ENCODE peak calls at places on chromosomes 6 and 20, in four cellular contexts. G is neuronal stem cell, C is kidney, Q is MM.1S. R is an unnamed sample. For H3K4me1, the result is how much of the 10 kb centered on the place peaks cover.

GRCh38 chr6:45148278-45148677 is 179.9 kb upstream of the RUNX2 start:
- DNase-seq in G (no peak), C (no peak), Q (no peak), R (no peak)

GRCh38 chr6:110999634-111000270 is 17.9 kb downstream of the RPF2 start:
- DNase-seq in C (no peak), Q (no peak), G (no peak), R (no peak)

GRCh38 chr6:124226396-124226795 is 422.7 kb downstream of the NKAIN2 start:
- DNase-seq in Q (no peak), G (no peak), C (no peak), R (no peak)

GRCh38 chr20:25247100-25247665 is 702 bp upstream of the PYGB start:
- DNase-seq in C (peak), Q (peak), G (peak), R (peak)

GRCh38 chr6:170124836-170125235 is 166.0 kb downstream of the DLL1 start:
- DNase-seq in Q (no peak), C (peak), G (no peak), R (peak)

GRCh38 chr6:83853178-83853967 is at the start of gene RIPPLY2:
- DNase-seq in C (peak), Q (no peak), G (peak), R (peak)

GRCh38 chr20:51578145-51578459 is 35.6 kb upstream of the NFATC2 start:
- DNase-seq in C (no peak), G (no peak), Q (no peak), R (no peak)

GRCh38 chr6:119147101-119148053 is 68.9 kb upstream of the FAM184A start:
- DNase-seq in G (no peak), Q (peak), C (no peak), R (no peak)

GRCh38 chr20:35264755-35265154 is 13.2 kb downstream of the MMP24OS start:
- DNase-seq in C (no peak), G (no peak), Q (no peak), R (peak)

GRCh38 chr20:3510110-3510509 is 39.3 kb downstream of the ATRN start:
- DNase-seq in Q (no peak), C (no peak), G (no peak), R (no peak)

GRCh38 chr6:28980137-28980796 is 24.8 kb downstream of the ZNF311 start:
- DNase-seq in Q (no peak), G (no peak), C (no peak), R (no peak)

GRCh38 chr20:48823960-48824497 is 3.8 kb downstream of the PREX1 start:
- DNase-seq in C (no peak), Q (no peak), G (no peak), R (no peak)

GRCh38 chr6:165854061-165854862 is 191.2 kb upstream of the PDE10A start:
- DNase-seq in Q (no peak), C (no peak), G (no peak), R (peak)

GRCh38 chr6:56833127-56833791 is 121.6 kb upstream of the BEND6 start:
- DNase-seq in C (no peak), Q (peak), G (no peak), R (no peak)

GRCh38 chr6:70124882-70125535 is 177.9 kb downstream of the COL9A1 start:
- DNase-seq in C (no peak), G (no peak), Q (no peak), R (no peak)

GRCh38 chr20:63152322-63153253 is 63.3 kb downstream of the YTHDF1 start:
- DNase-seq in C (peak), Q (no peak), G (no peak), R (no peak)

GRCh38 chr6:125584468-125584939 is 164.9 kb upstream of the HEY2 start:
- DNase-seq in C (peak), G (peak), Q (no peak), R (peak)

GRCh38 chr6:37516076-37516919 is 16.6 kb upstream of the CCDC167 start:
- DNase-seq in G (no peak), Q (peak), C (peak), R (peak)

GRCh38 chr20:63747622-63748355 is 8.2 kb downstream of the SLC2A4RG start:
- DNase-seq in G (no peak), C (peak), Q (no peak), R (no peak)

GRCh38 chr6:97240222-97240621 is 42.8 kb downstream of the MMS22L start:
- DNase-seq in Q (no peak), C (no peak), G (no peak), R (no peak)

GRCh38 chr6:112906737-112907136 is 559.6 kb downstream of the RFPL4B start:
- DNase-seq in G (no peak), C (no peak), Q (no peak), R (no peak)

GRCh38 chr6:149015224-149015876 is 268.5 kb downstream of the UST start:
- DNase-seq in Q (no peak), G (no peak), C (no peak), R (no peak)

GRCh38 chr6:153032255-153032882 is 29.9 kb upstream of the MTRF1L start:
- DNase-seq in C (no peak), Q (peak), G (no peak), R (no peak)

GRCh38 chr6:148179786-148180185 is 162.9 kb upstream of the SASH1 start:
- DNase-seq in Q (no peak), C (no peak), G (no peak), R (peak)

GRCh38 chr6:143575440-143575839 is 63.9 kb upstream of the FUCA2 start:
- DNase-seq in C (no peak), Q (peak), G (peak), R (peak)

GRCh38 chr6:3124667-3125066 is 6.2 kb downstream of the BPHL start:
- DNase-seq in G (no peak), Q (no peak), C (no peak), R (no peak)

GRCh38 chr6:55282145-55282544 is 45.1 kb upstream of the GFRAL start:
- DNase-seq in C (no peak), G (no peak), Q (no peak), R (no peak)

GRCh38 chr6:139029470-139030210 is 1.1 kb downstream of the ABRACL start:
- DNase-seq in Q (no peak), G (peak), C (peak), R (peak)

DNA sequence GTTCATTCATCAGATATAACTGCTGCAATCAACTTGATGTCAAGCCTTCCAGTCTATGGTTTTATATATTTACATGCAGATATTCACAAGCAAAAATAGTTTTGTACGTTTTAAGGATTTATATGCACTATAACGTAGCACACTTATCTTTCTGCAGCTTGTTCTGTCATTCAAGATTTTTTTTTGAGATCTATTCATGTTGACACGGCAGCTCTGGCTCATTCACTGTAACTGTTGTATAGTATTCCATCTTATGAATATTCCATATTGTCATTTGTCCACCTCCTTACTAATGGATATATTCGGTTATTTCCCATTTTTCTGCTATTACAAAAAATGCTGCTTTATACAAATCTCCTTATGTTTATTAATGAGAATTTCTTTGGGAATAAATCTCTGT is 13.2 kb downstream of the ELOVL2 start:
- DNase-seq in G (no peak), C (no peak), Q (no peak), R (no peak)
- H3K9ac ChIP-seq in G (no peak), C (no peak), Q (no peak), R (no peak)

GRCh38 chr20:1885940-1886693 is 9.1 kb upstream of the SIRPA start:
- DNase-seq in C (no peak), G (no peak), Q (no peak), R (no peak)
- H3K4me1 ChIP-seq in C (under half), G (under half), Q (under half), R (under half)

GRCh38 chr6:27591660-27592059 is 118.8 kb upstream of the ZNF184 start:
- DNase-seq in Q (no peak), G (peak), C (no peak), R (peak)
- H3K9ac ChIP-seq in Q (no peak), G (no peak), C (no peak), R (peak)

GRCh38 chr6:21942910-21943309 is 349.4 kb downstream of the SOX4 start:
- DNase-seq in Q (no peak), G (no peak), C (no peak), R (no peak)
- H3K4me1 ChIP-seq in Q (under half), G (under half), C (under half), R (under half)

DNA sequence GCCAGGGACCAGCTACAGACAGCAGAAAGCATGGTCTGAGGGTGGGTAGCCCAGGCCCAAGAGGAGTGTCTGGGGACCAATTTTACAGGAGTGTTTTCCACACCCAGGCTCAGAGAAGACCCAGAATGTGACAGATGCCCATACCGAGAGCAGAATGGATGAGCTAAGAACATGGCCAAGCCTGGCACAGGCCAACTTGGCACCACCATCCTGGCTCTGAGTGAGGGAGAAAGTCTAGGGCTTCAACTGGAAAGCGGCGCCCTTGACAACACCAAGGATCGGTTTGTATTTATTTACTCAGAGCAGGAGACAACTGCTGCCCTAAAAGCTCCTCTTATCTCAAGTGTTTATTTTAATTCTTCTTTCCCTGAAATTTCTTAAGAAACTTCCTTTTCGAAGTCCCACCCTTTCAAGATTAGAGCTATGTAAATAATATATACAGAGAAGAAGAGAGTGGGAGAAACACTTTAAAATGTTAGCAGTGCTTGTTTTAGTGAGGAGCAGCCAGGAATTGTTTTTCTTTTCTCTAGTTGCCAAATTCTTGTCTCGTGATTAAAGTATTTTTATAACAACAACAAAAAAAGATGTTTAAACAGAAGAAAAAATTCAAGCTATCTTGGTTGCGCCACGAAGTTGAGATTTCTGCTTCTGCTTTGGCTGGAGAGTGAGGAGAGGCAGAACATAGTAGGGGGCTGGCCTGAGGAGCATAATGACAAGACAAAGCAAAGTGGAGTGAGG is 16.2 kb downstream of the TNXB start:
- DNase-seq in Q (no peak), C (no peak), G (no peak), R (no peak)
- H3K9ac ChIP-seq in Q (no peak), C (no peak), G (no peak), R (no peak)

DNA sequence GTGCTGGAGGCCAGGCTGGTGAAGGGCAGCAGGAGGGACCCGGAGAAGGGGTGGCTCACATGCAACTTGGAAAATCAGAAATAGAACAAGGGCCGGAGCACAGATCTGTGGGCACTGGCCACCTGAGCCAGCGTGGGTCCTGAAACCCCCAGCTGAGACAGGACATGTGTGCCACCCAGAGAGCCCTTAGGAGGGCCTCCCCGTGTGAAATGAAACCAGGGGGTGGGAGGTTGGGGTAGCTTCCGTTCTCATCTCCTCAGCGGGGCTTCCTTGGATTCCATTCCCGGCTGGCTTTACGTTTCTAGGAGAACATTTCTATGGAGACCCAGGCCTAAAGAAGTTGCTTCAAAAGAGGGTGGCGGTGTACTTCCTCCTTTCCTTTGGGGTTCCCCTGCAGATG is 5.7 kb downstream of the FOXP4 start:
- DNase-seq in Q (no peak), G (no peak), C (no peak), R (no peak)
- H3K4me1 ChIP-seq in Q (under half), G (under half), C (under half), R (under half)